ENCODE peak calls at places on chromosome 19, in four cellular contexts. W is WTC11, G is K562, Y is HepG2. J is an unnamed sample.

GRCh38 chr19:30430206-30430734 is 58.1 kb downstream of the ZNF536 start:
- DNase-seq in W (no peak), G (no peak), Y (no peak), J (no peak)

GRCh38 chr19:49390978-49391304 is 2.9 kb downstream of the KASH5 start:
- DNase-seq in Y (no peak), W (no peak), G (peak), J (no peak)

GRCh38 chr19:7778081-7778480 is 15.0 kb downstream of the CLEC4M start:
- DNase-seq in Y (no peak), G (no peak), W (no peak), J (no peak)

GRCh38 chr19:2865334-2866221 is 1.6 kb upstream of the ZNF556 start:
- DNase-seq in G (peak), Y (peak), W (no peak), J (no peak)

GRCh38 chr19:2469102-2469914 is 6.6 kb upstream of the GADD45B start:
- DNase-seq in Y (no peak), W (no peak), G (peak), J (no peak)

GRCh38 chr19:48290341-48290922 is 20.6 kb downstream of the ZNF114 start:
- DNase-seq in Y (no peak), G (peak), W (peak), J (peak)

GRCh38 chr19:3344608-3345598 is 21.5 kb upstream of the NFIC start:
- DNase-seq in Y (no peak), G (no peak), W (no peak), J (no peak)

GRCh38 chr19:7795555-7796161 is 32.6 kb downstream of the CLEC4M start:
- DNase-seq in Y (no peak), G (no peak), W (no peak), J (no peak)

GRCh38 chr19:1291761-1292418 is 6.2 kb downstream of the EFNA2 start:
- DNase-seq in G (no peak), W (no peak), Y (no peak), J (no peak)

GRCh38 chr19:48059331-48059730 is 15.5 kb upstream of the CABP5 start:
- DNase-seq in Y (peak), G (no peak), W (no peak), J (no peak)

GRCh38 chr19:28019371-28019770 is 1193.6 kb downstream of the UQCRFS1 start:
- DNase-seq in Y (no peak), G (no peak), W (no peak), J (no peak)

GRCh38 chr19:22088541-22089144 is 36.4 kb downstream of the ZNF257 start:
- DNase-seq in W (no peak), Y (no peak), G (no peak), J (no peak)

GRCh38 chr19:33812388-33813330 is 16.0 kb downstream of the KCTD15 start:
- DNase-seq in G (no peak), Y (no peak), W (no peak), J (no peak)

GRCh38 chr19:13622727-13623126 is 116.4 kb upstream of the CACNA1A start:
- DNase-seq in Y (no peak), W (peak), G (no peak), J (no peak)

GRCh38 chr19:9981406-9982260 is 28.7 kb downstream of the COL5A3 start:
- DNase-seq in W (no peak), Y (no peak), G (no peak), J (no peak)

GRCh38 chr19:18519962-18520847 is 1.7 kb downstream of the ELL start:
- DNase-seq in G (no peak), Y (peak), W (peak), J (peak)

GRCh38 chr19:54570316-54570715 is 3.3 kb upstream of the LILRA2 start:
- DNase-seq in Y (no peak), W (no peak), G (no peak), J (no peak)

GRCh38 chr19:5083547-5083965 is 114.6 kb downstream of the KDM4B start:
- DNase-seq in W (no peak), G (peak), Y (no peak), J (no peak)

GRCh38 chr19:46733693-46734240 is 12.1 kb upstream of the FKRP start:
- DNase-seq in G (no peak), W (no peak), Y (no peak), J (no peak)

GRCh38 chr19:18967358-18968146 is 26.5 kb upstream of the HOMER3 start:
- DNase-seq in W (no peak), Y (no peak), G (no peak), J (no peak)

GRCh38 chr19:1837625-1838105 is 10.6 kb downstream of the REXO1 start:
- DNase-seq in Y (peak), G (peak), W (peak), J (no peak)

GRCh38 chr19:18769989-18770528 is 21.0 kb downstream of the COMP start:
- DNase-seq in W (no peak), G (no peak), Y (no peak), J (no peak)

GRCh38 chr19:49514151-49514550 is 1.7 kb downstream of the FCGRT start:
- DNase-seq in W (peak), Y (no peak), G (no peak), J (no peak)

GRCh38 chr19:50252111-50252886 is 48.9 kb downstream of the MYH14 start:
- DNase-seq in G (peak), W (peak), Y (no peak), J (no peak)

GRCh38 chr19:53853707-53854106 is 14.0 kb upstream of the MYADM start:
- DNase-seq in W (no peak), G (no peak), Y (no peak), J (no peak)

GRCh38 chr19:51571599-51571998 is 516 bp downstream of the ZNF175 start:
- DNase-seq in Y (no peak), W (no peak), G (no peak), J (peak)

GRCh38 chr19:42207767-42208259 is 9.7 kb downstream of the DEDD2 start:
- DNase-seq in Y (no peak), G (peak), W (no peak), J (peak)

GRCh38 chr19:958967-959685 is 25.0 kb upstream of the WDR18 start:
- DNase-seq in Y (peak), G (peak), W (no peak), J (peak)

GRCh38 chr19:10863107-10863700 is 8.1 kb upstream of the CARM1 start:
- DNase-seq in G (peak), W (no peak), Y (peak), J (no peak)

GRCh38 chr19:18100710-18101109 is 3.1 kb downstream of the MAST3 start:
- DNase-seq in W (peak), G (peak), Y (peak), J (no peak)

GRCh38 chr19:55241935-55242464 is 13.4 kb upstream of the TMEM86B start:
- DNase-seq in W (no peak), G (no peak), Y (no peak), J (no peak)

GRCh38 chr19:50673118-50673517 is 23.9 kb downstream of the C19orf81 start:
- DNase-seq in Y (no peak), G (no peak), W (no peak), J (no peak)

GRCh38 chr19:2353159-2353894 is 6.7 kb upstream of the TMPRSS9 start:
- DNase-seq in Y (no peak), G (no peak), W (no peak), J (no peak)

GRCh38 chr19:3708207-3708931 is at the start of gene TJP3:
- DNase-seq in Y (peak), G (no peak), W (no peak), J (no peak)

GRCh38 chr19:1037553-1038115 is 2.3 kb upstream of the ABCA7 start:
- DNase-seq in Y (no peak), G (no peak), W (no peak), J (no peak)

GRCh38 chr19:45820413-45821102 is 5.5 kb upstream of the RSPH6A start:
- DNase-seq in G (no peak), W (no peak), Y (no peak), J (no peak)

GRCh38 chr19:16654151-16654550 is 5.8 kb downstream of the SMIM7 start:
- DNase-seq in Y (peak), G (peak), W (no peak), J (peak)

GRCh38 chr19:16650821-16651220 is 9.1 kb downstream of the SMIM7 start:
- DNase-seq in G (no peak), W (no peak), Y (no peak), J (no peak)

GRCh38 chr19:16645140-16645539 is 14.8 kb downstream of the SMIM7 start:
- DNase-seq in W (no peak), Y (no peak), G (no peak), J (no peak)

GRCh38 chr19:16654621-16655020 is 5.3 kb downstream of the SMIM7 start:
- DNase-seq in W (no peak), Y (no peak), G (no peak), J (no peak)

DNA sequence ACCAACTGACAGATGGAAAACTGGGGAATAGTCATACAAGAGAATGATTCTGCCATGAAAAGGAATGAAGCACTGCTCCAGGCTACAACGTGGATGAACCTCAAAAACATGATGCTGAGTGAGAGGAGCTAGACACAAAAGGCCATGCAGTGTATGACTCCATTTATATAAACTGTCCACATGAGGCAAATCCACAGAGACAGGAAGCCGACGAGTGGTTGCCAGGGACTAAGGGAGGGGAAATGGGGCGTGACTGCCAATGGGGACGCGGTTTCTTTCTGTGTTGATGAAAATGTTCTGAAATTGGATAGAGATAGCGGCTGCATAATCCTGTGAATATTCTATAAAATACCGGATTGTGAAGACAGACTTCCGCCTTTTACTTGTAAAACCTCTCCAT is 10.2 kb downstream of the SMIM7 start:
- DNase-seq in W (no peak), Y (no peak), G (no peak), J (no peak)
- TF ChIP-seq HMGXB4 in W (no peak), Y (no peak), G (no peak), J (no peak)

GRCh38 chr19:12159773-12160414 is 3.0 kb upstream of the ZNF136 start:
- DNase-seq in G (peak), W (peak), Y (no peak), J (no peak)

GRCh38 chr19:12155324-12155723 is 1.2 kb downstream of the ZNF625 start:
- DNase-seq in Y (no peak), G (no peak), W (no peak), J (no peak)

DNA sequence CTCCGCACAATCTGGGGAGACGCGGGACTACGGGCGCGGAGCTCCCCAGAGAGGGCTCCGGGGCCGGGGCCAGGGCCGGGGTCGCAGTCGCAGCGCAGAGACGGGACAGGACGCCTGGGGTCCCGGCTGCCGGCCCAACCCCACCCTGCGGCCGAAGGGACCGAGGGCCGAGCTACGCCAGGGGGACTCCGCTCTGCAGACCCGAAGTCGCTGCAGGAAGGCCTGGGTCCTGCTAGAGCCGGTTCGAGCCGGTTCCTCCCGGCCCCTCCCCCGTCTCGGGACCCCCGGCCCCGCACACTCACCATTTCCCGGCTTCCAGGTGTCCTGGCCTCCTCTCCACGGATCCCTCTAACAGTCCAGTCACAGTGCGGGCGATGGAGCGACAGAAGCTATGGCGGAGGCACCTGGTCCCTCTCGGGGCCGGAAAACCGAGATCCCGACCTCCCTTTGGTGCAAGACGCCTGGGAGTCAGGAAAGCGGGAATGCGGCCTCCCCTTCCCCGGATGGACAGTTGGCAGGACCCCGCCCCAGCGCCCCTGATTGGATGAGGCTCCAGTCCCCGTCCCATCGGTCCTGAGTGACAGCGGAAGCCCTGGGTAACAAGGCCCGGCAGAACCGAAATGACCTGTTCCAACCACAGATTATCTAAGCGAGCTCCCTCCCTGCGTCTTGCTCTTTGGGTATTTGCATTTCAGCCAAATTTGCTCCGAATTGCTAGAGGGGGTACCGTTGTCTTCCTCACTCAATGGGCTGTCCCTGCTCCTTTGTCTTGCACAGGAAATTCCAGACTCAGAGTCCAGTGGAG is at the start of gene ZNF625:
- DNase-seq in W (peak), Y (peak), G (no peak), J (no peak)
- TF ChIP-seq HMGXB4 in W (peak), Y (peak), G (no peak), J (no peak)

GRCh38 chr19:39166571-39167391 is 30.0 kb upstream of the NCCRP1 start:
- DNase-seq in Y (peak), G (no peak), W (peak), J (no peak)
- TF ChIP-seq HMGXB4 in Y (no peak), G (no peak), W (no peak), J (no peak)

DNA sequence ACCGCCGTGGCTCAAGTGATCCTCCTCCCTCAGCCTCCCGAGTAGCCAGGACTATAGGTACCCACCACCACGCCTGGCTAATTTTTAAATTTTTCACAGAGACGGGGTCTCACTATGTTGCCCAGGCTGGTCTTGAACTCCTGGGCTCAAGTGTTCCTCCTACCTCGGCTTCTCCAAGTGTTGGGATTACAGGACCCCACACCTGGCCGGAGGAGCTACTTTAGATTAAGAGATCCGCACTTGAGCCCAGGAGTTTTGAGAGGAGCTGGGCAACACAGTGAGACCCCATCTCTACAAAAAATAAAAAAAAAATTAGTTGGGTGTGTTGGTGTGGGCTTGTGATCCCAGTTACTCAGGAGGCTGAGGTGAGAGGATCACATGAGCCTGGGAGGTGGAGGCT is 9.0 kb upstream of the ZNF460 start:
- DNase-seq in W (no peak), G (no peak), Y (no peak), J (no peak)
- TF ChIP-seq HMGXB4 in W (no peak), G (no peak), Y (no peak), J (no peak)

DNA sequence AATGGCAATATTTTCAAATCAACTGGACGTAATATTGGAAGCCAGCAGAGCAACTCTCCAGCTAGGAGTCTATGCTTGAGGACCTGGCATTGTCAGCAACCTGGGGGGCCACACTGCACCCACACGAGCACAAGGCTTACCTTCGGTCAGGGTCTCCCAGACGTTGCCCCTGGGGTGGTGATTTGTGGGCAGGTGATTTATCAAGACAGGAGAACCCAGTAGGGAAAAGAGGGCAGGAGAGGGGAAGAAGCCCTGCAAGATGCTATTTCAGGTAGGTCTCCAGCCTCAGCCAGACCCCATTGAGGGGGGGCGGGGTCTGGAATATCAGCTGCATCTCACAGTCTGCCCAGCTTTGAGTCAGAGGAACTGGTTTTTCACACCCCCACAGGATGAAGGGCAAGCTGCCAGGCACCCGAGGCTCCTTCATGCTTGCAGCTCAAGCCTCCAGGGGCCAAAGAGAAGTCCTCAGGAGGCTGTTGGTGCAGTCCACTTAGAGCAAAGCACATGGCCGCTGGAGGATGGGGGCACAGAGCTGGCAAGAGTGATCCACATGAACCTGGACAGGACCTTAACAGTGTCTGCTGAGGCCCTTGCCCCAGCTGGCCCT is 80.9 kb upstream of the UQCRFS1 start:
- DNase-seq in W (no peak), G (no peak), Y (no peak), J (no peak)
- TF ChIP-seq HMGXB4 in W (no peak), G (no peak), Y (no peak), J (no peak)